ENCODE peak calls at places on chromosomes 16 and 17, in four cellular contexts. O is epithelial cell of prostate, T is NCI-H1436, W is gastrocnemius medialis. G is an unnamed sample.

GRCh38 chr17:10713336-10713735 is 15.9 kb downstream of the ADPRM start:
- DNase-seq in O (no peak), W (no peak), T (no peak), G (no peak)

GRCh38 chr16:86363836-86364618 is 146.3 kb upstream of the FOXF1 start:
- DNase-seq in W (no peak), T (no peak), O (no peak), G (no peak)

GRCh38 chr16:16041196-16041892 is 91.9 kb downstream of the ABCC1 start:
- DNase-seq in W (peak), T (no peak), O (no peak), G (no peak)

GRCh38 chr16:85490971-85491771 is 122.0 kb upstream of the GSE1 start:
- DNase-seq in O (no peak), T (no peak), W (no peak), G (no peak)

GRCh38 chr17:5563451-5563850 is 20.9 kb downstream of the NLRP1 start:
- DNase-seq in W (no peak), T (no peak), O (no peak), G (no peak)

GRCh38 chr17:71870546-71870862 is 250.3 kb upstream of the SOX9 start:
- DNase-seq in W (no peak), T (peak), O (no peak), G (peak)

GRCh38 chr16:87305505-87306391 is 11.4 kb downstream of the C16orf95 start:
- DNase-seq in O (no peak), W (no peak), T (no peak), G (no peak)

GRCh38 chr16:74448990-74449389 is 27.7 kb upstream of the CLEC18B start:
- DNase-seq in T (no peak), O (no peak), W (peak), G (no peak)

GRCh38 chr17:1515640-1516402 is 591 bp downstream of the INPP5K start:
- DNase-seq in T (peak), W (peak), O (peak), G (peak)

GRCh38 chr17:75623386-75623785 is 9.8 kb upstream of the SMIM5 start:
- DNase-seq in W (no peak), T (no peak), O (no peak), G (no peak)

GRCh38 chr17:69997332-69997731 is 77.7 kb upstream of the KCNJ16 start:
- DNase-seq in W (no peak), T (no peak), O (no peak), G (no peak)

GRCh38 chr17:50079334-50080095 is 15.6 kb upstream of the PDK2 start:
- DNase-seq in W (no peak), T (no peak), O (no peak), G (no peak)

GRCh38 chr17:67377727-67378443 is 804 bp downstream of the PITPNC1 start:
- DNase-seq in O (no peak), T (peak), W (no peak), G (peak)

GRCh38 chr17:965311-965989 is 14.1 kb downstream of the NXN start:
- DNase-seq in O (no peak), T (no peak), W (no peak), G (no peak)

GRCh38 chr17:47192549-47192948 is 3.5 kb upstream of the CDC27 start:
- DNase-seq in T (peak), W (no peak), O (no peak), G (no peak)

GRCh38 chr16:75695708-75696107 is 5.6 kb downstream of the DUXB start:
- DNase-seq in T (no peak), O (no peak), W (no peak), G (no peak)

GRCh38 chr17:74442670-74443515 is 11.0 kb downstream of the GPRC5C start:
- DNase-seq in W (peak), T (peak), O (peak), G (peak)

GRCh38 chr17:35612924-35613521 is 25.9 kb downstream of the AP2B1 start:
- DNase-seq in T (peak), O (no peak), W (no peak), G (peak)

GRCh38 chr17:61218438-61218837 is 181.2 kb upstream of the TBX2 start:
- DNase-seq in W (no peak), O (no peak), T (no peak), G (no peak)

G was measured in NCI-H2227 treated with DMSO at 0.1 percent for 48 hours.